ENCODE peak calls at places on chromosomes 11 and 22, in six cellular contexts. Y is Peyer's patch; P is CD8-positive, alpha-beta T cell; Z is HepG2; E is upper lobe of left lung; I is IMR-90. H is an unnamed sample. For H3K4me1, the result is how much of the 10 kb centered on the place peaks cover.

GRCh38 chr11:116831790-116832349 is 2.2 kb downstream of the APOC3 start:
- DNase-seq in P (no peak), I (no peak), Z (no peak), E (no peak), Y (no peak), H (no peak)

GRCh38 chr11:2577071-2578005 is 122.5 kb downstream of the KCNQ1OT1 start:
- DNase-seq in P (no peak), Y (peak), E (peak), I (no peak), Z (no peak), H (peak)

GRCh38 chr11:55942785-55943392 is 6.7 kb upstream of the OR5I1 start:
- DNase-seq in Z (peak), I (peak), Y (no peak), E (no peak), P (no peak), H (peak)

GRCh38 chr11:121446752-121447156 is 5.4 kb upstream of the SORL1 start:
- DNase-seq in E (no peak), I (peak), Z (peak), P (no peak), Y (no peak), H (no peak)

GRCh38 chr11:103537904-103538502 is 428.8 kb downstream of the DYNC2H1 start:
- DNase-seq in I (peak), E (no peak), Y (no peak), Z (no peak), P (no peak), H (no peak)

GRCh38 chr11:102343789-102344188 is 3.2 kb upstream of the BIRC2 start:
- DNase-seq in E (no peak), Z (no peak), P (no peak), I (peak), Y (no peak), H (no peak)

GRCh38 chr11:3164138-3164539 is 971 bp downstream of the OSBPL5 start:
- DNase-seq in Y (no peak), E (peak), P (no peak), I (no peak), Z (no peak), H (no peak)

GRCh38 chr11:113083571-113083970 is 122.4 kb downstream of the NCAM1 start:
- DNase-seq in I (no peak), Z (no peak), P (no peak), E (no peak), Y (no peak), H (no peak)

GRCh38 chr22:46394622-46395021 is 59.1 kb downstream of the TRMU start:
- DNase-seq in E (no peak), P (no peak), Y (no peak), I (no peak), Z (no peak), H (no peak)

GRCh38 chr22:37739611-37740049 is 42.8 kb downstream of the TRIOBP start:
- DNase-seq in E (no peak), I (no peak), Y (no peak), Z (no peak), P (no peak), H (no peak)

GRCh38 chr11:134332189-134332631 is 422 bp downstream of the GLB1L2 start:
- DNase-seq in P (no peak), Y (no peak), E (peak), I (no peak), Z (no peak), H (peak)

GRCh38 chr11:76736773-76737495 is 46.2 kb upstream of the TSKU start:
- DNase-seq in Y (no peak), P (no peak), Z (no peak), E (peak), I (no peak), H (no peak)

GRCh38 chr22:20720692-20721408 is 53.1 kb upstream of the SERPIND1 start:
- DNase-seq in E (no peak), P (no peak), Z (no peak), I (no peak), Y (no peak), H (no peak)

GRCh38 chr11:848380-848931 is 5.8 kb downstream of the TSPAN4 start:
- DNase-seq in P (peak), E (no peak), I (no peak), Y (peak), Z (no peak), H (peak)

GRCh38 chr11:21810650-21811049 is 382.2 kb upstream of the ANO5 start:
- DNase-seq in Z (peak), I (no peak), Y (no peak), E (no peak), P (no peak), H (no peak)

GRCh38 chr11:125320347-125321122 is 156.0 kb downstream of the PKNOX2 start:
- DNase-seq in Y (no peak), I (no peak), P (no peak), Z (no peak), E (no peak), H (no peak)

GRCh38 chr11:77146261-77147035 is 18.4 kb downstream of the MYO7A start:
- DNase-seq in I (no peak), E (no peak), Y (no peak), P (no peak), Z (no peak), H (no peak)

GRCh38 chr11:32081129-32081641 is 9.7 kb upstream of the RCN1 start:
- DNase-seq in I (peak), Y (no peak), E (no peak), P (no peak), Z (peak), H (no peak)

GRCh38 chr11:46930089-46930488 is 6.5 kb upstream of the CSTPP1 start:
- DNase-seq in P (no peak), Y (no peak), I (peak), E (no peak), Z (peak), H (no peak)

GRCh38 chr11:30567148-30567547 is 19.0 kb downstream of the MPPED2 start:
- DNase-seq in P (no peak), Z (no peak), Y (no peak), I (no peak), E (no peak), H (no peak)

GRCh38 chr22:17217179-17217578 is 2.1 kb downstream of the ADA2 start:
- DNase-seq in P (peak), Z (no peak), Y (no peak), I (no peak), E (no peak), H (no peak)

GRCh38 chr11:11789735-11790369 is 51.9 kb upstream of the USP47 start:
- DNase-seq in P (no peak), E (no peak), Y (no peak), Z (no peak), I (peak), H (peak)

GRCh38 chr22:27504854-27505253 is 296.7 kb downstream of the MN1 start:
- DNase-seq in Y (no peak), E (no peak), I (no peak), Z (no peak), P (no peak), H (no peak)

GRCh38 chr11:71474141-71474770 is 21.3 kb downstream of the NADSYN1 start:
- DNase-seq in E (no peak), Y (no peak), I (no peak), Z (no peak), P (no peak), H (no peak)

GRCh38 chr11:98234698-98235097 is 786.1 kb upstream of the CNTN5 start:
- DNase-seq in E (no peak), P (no peak), I (no peak), Y (no peak), Z (no peak), H (no peak)

GRCh38 chr11:77515483-77515882 is 41.6 kb upstream of the PAK1 start:
- DNase-seq in P (no peak), Y (no peak), E (no peak), I (no peak), Z (peak), H (peak)

GRCh38 chr11:116502641-116503061 is 270.1 kb downstream of the BUD13 start:
- DNase-seq in P (no peak), E (peak), Y (no peak), I (no peak), Z (no peak), H (no peak)

GRCh38 chr22:50027639-50028537 is 15.3 kb upstream of the IL17REL start:
- DNase-seq in E (peak), P (no peak), Z (no peak), Y (no peak), I (peak), H (no peak)

GRCh38 chr11:36033082-36033751 is 89.4 kb downstream of the LDLRAD3 start:
- DNase-seq in Y (no peak), Z (no peak), I (peak), E (no peak), P (no peak), H (no peak)

GRCh38 chr11:28860898-28861297 is 752.7 kb downstream of the METTL15 start:
- DNase-seq in Y (no peak), E (no peak), I (peak), Z (no peak), P (no peak), H (no peak)

GRCh38 chr22:17087176-17088131 is 2.7 kb downstream of the IL17RA start:
- DNase-seq in E (no peak), I (peak), Y (peak), P (peak), Z (no peak), H (no peak)

GRCh38 chr11:122367809-122368231 is 251.8 kb upstream of the BLID start:
- DNase-seq in Y (no peak), E (no peak), Z (peak), P (no peak), I (peak), H (peak)

GRCh38 chr11:70328556-70328955 is 58.1 kb downstream of the PPFIA1 start:
- DNase-seq in Y (no peak), I (no peak), Z (no peak), P (no peak), E (no peak), H (no peak)

GRCh38 chr11:111801135-111801534 is 34.9 kb upstream of the PPP2R1B start:
- DNase-seq in Y (no peak), E (no peak), Z (no peak), P (no peak), I (no peak), H (no peak)

GRCh38 chr11:574632-575323 is 1.5 kb upstream of the PHRF1 start:
- DNase-seq in I (no peak), Y (no peak), P (no peak), Z (no peak), E (peak), H (no peak)

GRCh38 chr22:43186272-43187170 is at the start of gene TTLL12:
- DNase-seq in Y (peak), P (peak), I (peak), Z (no peak), E (peak), H (peak)

GRCh38 chr11:85787809-85788805 is 22.8 kb downstream of the SYTL2 start:
- DNase-seq in Y (no peak), E (no peak), Z (peak), I (peak), P (no peak), H (peak)

GRCh38 chr11:27471588-27472397 is 797 bp downstream of the LGR4 start:
- DNase-seq in I (no peak), Z (no peak), Y (peak), P (no peak), E (peak), H (peak)

GRCh38 chr11:121810291-121810690 is 305.7 kb downstream of the BLID start:
- DNase-seq in E (no peak), I (peak), Y (no peak), P (no peak), Z (no peak), H (no peak)

GRCh38 chr11:40170076-40170475 is 1289.4 kb downstream of the LRRC4C start:
- DNase-seq in Z (peak), I (no peak), E (no peak), P (no peak), Y (no peak), H (no peak)

GRCh38 chr22:36151006-36151595 is 9.5 kb downstream of the APOL3 start:
- DNase-seq in Y (no peak), Z (no peak), E (no peak), I (no peak), P (no peak), H (no peak)

GRCh38 chr22:36145881-36146280 is 14.7 kb downstream of the APOL3 start:
- DNase-seq in P (no peak), Y (no peak), E (no peak), Z (no peak), I (no peak), H (no peak)

GRCh38 chr22:36149464-36149863 is 11.1 kb downstream of the APOL3 start:
- DNase-seq in Z (no peak), E (no peak), P (no peak), I (no peak), Y (no peak), H (no peak)

GRCh38 chr22:36147196-36147788 is 13.3 kb downstream of the APOL3 start:
- DNase-seq in E (no peak), Y (no peak), Z (no peak), I (no peak), P (no peak), H (no peak)

DNA sequence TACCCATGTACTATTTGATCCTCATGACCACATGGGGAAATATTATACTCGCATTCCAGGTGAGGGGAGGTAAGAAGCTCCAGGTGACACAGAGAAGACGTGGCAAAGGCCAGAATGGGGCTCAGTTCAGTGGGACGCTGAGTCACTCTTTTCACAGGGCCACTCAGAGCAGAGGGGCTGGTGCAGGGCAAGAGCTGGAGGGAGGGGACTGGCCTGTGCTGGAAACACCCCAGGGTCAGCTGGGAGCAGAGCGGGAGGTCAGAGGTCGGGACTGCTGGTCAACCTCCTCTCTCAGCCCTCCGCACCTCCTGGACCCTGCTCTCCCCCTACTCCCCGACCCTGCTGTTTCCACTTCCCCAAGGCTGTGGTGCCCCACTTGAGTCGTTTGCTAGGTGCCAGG is 12.1 kb downstream of the APOL3 start:
- DNase-seq in Y (no peak), I (no peak), P (no peak), Z (no peak), E (no peak), H (no peak)
- H3K4me1 ChIP-seq in Y (under half), I (under half), P (under half), Z (under half), E (half or more), H (under half)

DNA sequence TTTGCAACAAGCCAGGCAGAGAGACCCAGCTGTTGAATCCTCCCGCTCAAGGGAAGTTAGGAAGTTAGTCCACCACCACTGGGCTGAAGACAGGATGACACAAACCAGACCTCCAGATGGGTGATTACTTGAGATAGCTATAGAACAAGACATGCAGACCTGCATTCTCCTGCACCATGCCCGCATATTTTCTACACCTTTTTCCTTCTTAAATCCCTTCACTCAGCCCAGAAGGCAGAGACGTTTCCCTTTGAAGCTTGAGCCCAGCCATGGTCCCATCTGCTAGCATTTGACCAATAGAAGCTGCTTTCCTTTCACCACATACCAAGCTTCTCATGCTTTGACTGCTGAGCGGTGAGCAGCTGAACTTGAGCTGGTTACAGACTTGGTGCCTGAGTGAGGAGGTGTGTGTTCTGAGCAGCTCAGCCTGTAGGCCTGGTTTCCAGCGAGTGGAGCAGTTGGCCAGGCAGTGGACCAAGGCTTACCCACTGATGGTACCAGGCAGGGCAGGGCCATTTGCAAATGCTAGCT is 29.2 kb upstream of the CBX6 start:
- DNase-seq in I (no peak), P (no peak), E (no peak), Z (no peak), Y (no peak), H (no peak)
- TF ChIP-seq CTCF in I (no peak), P (no peak), E (no peak), Z (no peak), Y (no peak), H (no peak)

GRCh38 chr11:78898376-78898775 is 323.7 kb upstream of the NARS2 start:
- DNase-seq in I (no peak), Z (no peak), E (no peak), P (no peak), Y (no peak), H (no peak)
- H3K4me1 ChIP-seq in I (under half), Z (under half), E (under half), P (under half), Y (under half), H (under half)

DNA sequence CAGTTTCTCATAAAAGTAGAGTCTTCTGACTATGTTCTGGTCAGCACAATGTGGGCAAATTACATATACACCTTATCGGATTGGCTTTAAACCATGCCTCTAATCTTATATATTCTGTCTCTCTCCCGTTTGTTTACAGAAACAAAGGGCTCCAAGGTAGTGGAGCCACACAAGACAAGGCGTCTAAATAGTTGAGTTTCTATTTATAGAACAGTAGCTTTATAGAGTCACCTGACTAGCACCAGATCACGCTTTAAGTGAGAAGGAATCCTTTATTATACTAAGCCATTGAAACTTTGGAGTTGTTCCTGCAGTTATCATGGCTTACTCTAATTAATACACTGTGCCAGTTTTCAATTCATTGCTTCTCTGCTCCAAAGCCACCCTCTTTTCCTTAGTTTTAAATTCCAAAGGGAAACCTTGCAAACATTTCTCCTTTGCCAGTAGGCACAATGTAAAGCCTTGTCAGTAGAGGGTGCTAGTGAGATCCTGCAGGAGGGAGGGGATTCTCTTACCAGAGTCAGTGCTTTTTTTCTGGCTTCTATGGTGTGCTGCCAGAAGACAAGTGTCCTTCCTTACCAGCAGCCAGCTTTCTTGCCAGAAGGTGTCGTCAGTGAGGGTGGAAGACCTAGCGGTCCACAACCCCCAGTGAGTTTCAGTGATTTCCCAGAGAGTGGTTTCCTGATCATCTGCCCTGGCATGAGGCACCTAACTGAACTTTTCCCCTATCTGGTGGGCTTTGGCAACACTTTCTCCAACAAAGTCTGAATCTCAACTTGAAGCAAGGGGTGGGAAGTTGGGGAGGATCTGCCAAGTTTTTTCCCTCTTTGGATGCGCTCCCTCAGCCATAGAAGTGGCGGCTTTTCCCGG is 71.7 kb downstream of the RAB38 start:
- DNase-seq in P (no peak), I (peak), Y (no peak), E (no peak), Z (peak), H (peak)
- TF ChIP-seq CTCF in P (peak), I (peak), Y (peak), E (peak), Z (peak), H (peak)

GRCh38 chr11:68524213-68524612 is 63.7 kb downstream of the PPP6R3 start:
- DNase-seq in I (no peak), E (no peak), Z (no peak), P (no peak), Y (no peak), H (no peak)

GRCh38 chr11:68525930-68526329 is 65.4 kb downstream of the PPP6R3 start:
- DNase-seq in Z (no peak), Y (no peak), E (no peak), P (no peak), I (peak), H (no peak)

GRCh38 chr11:68523743-68524142 is 63.2 kb downstream of the PPP6R3 start:
- DNase-seq in P (no peak), E (no peak), Y (no peak), I (no peak), Z (no peak), H (no peak)

GRCh38 chr11:68525320-68525719 is 64.8 kb downstream of the PPP6R3 start:
- DNase-seq in E (no peak), Z (no peak), P (no peak), I (no peak), Y (no peak), H (no peak)

GRCh38 chr11:68524681-68525080 is 64.1 kb downstream of the PPP6R3 start:
- DNase-seq in E (no peak), P (no peak), Z (no peak), I (no peak), Y (no peak), H (no peak)
- H3K4me1 ChIP-seq in E (under half), P (under half), Z (under half), I (under half), Y (under half), H (under half)

DNA sequence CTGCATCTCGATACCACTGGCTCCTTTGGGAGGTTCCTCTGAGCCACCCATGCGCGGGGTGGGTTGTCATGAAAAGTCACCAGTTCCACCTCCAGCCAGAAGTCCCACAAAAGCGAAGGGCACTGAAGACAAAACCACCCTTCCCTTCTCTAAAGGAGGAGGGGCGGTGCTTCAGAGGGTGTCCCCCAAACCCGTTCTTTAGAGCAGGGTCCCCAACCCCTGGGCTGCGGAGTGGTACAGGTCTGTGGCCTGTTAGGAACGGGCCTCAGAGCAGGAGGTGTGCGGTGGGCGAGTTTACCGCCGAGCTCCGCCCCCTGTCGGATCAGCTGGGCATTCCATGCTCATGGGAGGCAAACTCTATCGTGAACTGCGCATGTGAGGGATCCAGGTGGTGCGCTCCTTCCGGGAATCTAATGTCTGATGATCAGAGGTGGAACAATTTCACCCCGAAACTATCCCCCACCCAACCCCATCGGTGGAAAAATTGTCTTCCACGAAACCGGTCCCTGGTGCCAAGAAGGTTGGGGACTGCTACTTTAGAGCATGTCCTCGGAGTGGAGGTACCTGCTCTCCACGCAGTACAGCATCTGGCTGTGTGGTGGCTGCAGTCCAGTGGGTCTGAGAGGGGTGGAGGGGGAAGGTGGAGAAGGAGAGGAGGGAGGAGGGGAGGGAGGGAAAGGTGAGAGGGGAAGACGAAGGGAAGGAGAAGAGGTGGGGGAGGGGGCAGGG is 72.9 kb upstream of the SEPTIN5 start:
- DNase-seq in Z (no peak), Y (no peak), E (no peak), I (no peak), P (no peak), H (peak)
- TF ChIP-seq CTCF in Z (no peak), Y (no peak), E (peak), I (peak), P (no peak), H (peak)

H was measured in Caco-2.